ENCODE peak calls at places on chromosomes 16 and 17, in five cellular contexts. Y, P, H, T and D are unnamed samples.

GRCh38 chr16:69276143-69277115 is 34.7 kb upstream of the VPS4A start:
- DNase-seq in H (no peak), P (no peak), Y (no peak), T (no peak), D (no peak)

GRCh38 chr16:87791295-87792204 is 25.8 kb upstream of the KLHDC4 start:
- DNase-seq in P (no peak), T (no peak), Y (no peak), H (no peak), D (no peak)

GRCh38 chr17:74601944-74602572 is 10.0 kb upstream of the CD300LD start:
- DNase-seq in P (no peak), Y (peak), H (peak), T (peak), D (peak)

GRCh38 chr17:1931759-1932579 is 93.2 kb downstream of the RTN4RL1 start:
- DNase-seq in H (peak), T (peak), P (no peak), Y (peak), D (no peak)

GRCh38 chr17:79747508-79748295 is 17.0 kb downstream of the ENPP7 start:
- DNase-seq in H (no peak), Y (no peak), T (no peak), P (no peak), D (no peak)

GRCh38 chr17:33292184-33292980 is 713 bp downstream of the ASIC2 start:
- DNase-seq in H (peak), T (no peak), P (no peak), Y (peak), D (peak)

GRCh38 chr17:20063665-20064648 is 54.8 kb downstream of the SPECC1 start:
- DNase-seq in P (peak), T (no peak), Y (no peak), H (no peak), D (no peak)

GRCh38 chr16:50096791-50097190 is 31.0 kb downstream of the HEATR3 start:
- DNase-seq in H (no peak), Y (no peak), T (no peak), P (no peak), D (no peak)

GRCh38 chr17:39244016-39244599 is 18.4 kb upstream of the STAC2 start:
- DNase-seq in P (no peak), H (no peak), Y (no peak), T (no peak), D (no peak)

GRCh38 chr17:60315650-60316049 is 76.3 kb downstream of the USP32 start:
- DNase-seq in H (no peak), Y (no peak), T (peak), P (no peak), D (peak)
- TF ChIP-seq SUZ12 in H (no peak), Y (no peak), T (no peak), P (no peak), D (no peak)

GRCh38 chr16:21236831-21237230 is 3.3 kb downstream of the ANKS4B start:
- DNase-seq in Y (no peak), T (no peak), H (no peak), P (no peak), D (no peak)
- TF ChIP-seq SUZ12 in Y (no peak), T (no peak), H (no peak), P (no peak), D (no peak)

GRCh38 chr16:68091604-68092261 is 6.6 kb downstream of the NFATC3 start:
- DNase-seq in T (peak), Y (no peak), H (no peak), P (no peak), D (no peak)
- TF ChIP-seq SUZ12 in T (no peak), Y (no peak), H (no peak), P (no peak), D (no peak)

GRCh38 chr16:81237942-81238295 is 570 bp upstream of the BCO1 start:
- DNase-seq in Y (no peak), H (no peak), P (no peak), T (no peak), D (no peak)

GRCh38 chr16:81241706-81242105 is 3.2 kb downstream of the BCO1 start:
- DNase-seq in H (no peak), P (no peak), Y (no peak), T (no peak), D (no peak)

GRCh38 chr16:81239722-81240121 is 1.2 kb downstream of the BCO1 start:
- DNase-seq in T (no peak), H (no peak), P (no peak), Y (no peak), D (no peak)

GRCh38 chr16:81238296-81239011 is at the start of gene BCO1:
- DNase-seq in T (peak), H (peak), Y (no peak), P (no peak), D (peak)

GRCh38 chr16:81237282-81237681 is 1.2 kb upstream of the BCO1 start:
- DNase-seq in Y (no peak), T (no peak), H (no peak), P (no peak), D (no peak)
- TF ChIP-seq SUZ12 in Y (no peak), T (no peak), H (no peak), P (no peak), D (no peak)

DNA sequence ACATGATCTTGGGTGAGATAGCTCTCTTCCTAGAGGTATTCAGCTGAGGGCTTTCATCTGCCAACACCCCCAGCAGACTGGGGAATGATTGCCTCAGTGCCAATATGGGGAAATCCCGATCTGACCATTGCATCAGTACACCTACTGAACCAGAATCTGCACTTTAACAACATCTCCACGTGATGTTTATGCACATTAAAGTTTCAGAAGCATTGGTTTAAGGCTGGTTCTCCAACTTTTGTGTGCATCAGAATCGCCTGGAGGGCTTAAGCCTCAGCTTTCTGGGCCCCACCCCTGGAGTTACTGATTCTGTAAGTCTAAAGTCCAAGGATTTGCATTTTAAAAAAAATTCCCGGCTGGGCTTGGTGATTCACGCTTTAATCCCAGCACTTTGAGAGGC is 123.6 kb upstream of the MED13 start:
- DNase-seq in T (peak), H (peak), P (no peak), Y (no peak), D (no peak)
- TF ChIP-seq SUZ12 in T (no peak), H (no peak), P (no peak), Y (no peak), D (no peak)

GRCh38 chr17:78357177-78357586 is 2.7 kb downstream of the SOCS3 start:
- DNase-seq in Y (no peak), H (no peak), T (no peak), P (no peak), D (no peak)

GRCh38 chr17:78355701-78356100 is 4.2 kb downstream of the SOCS3 start:
- DNase-seq in H (no peak), T (no peak), P (no peak), Y (no peak), D (no peak)

GRCh38 chr17:78355045-78355641 is 4.7 kb downstream of the SOCS3 start:
- DNase-seq in Y (no peak), H (no peak), P (no peak), T (peak), D (no peak)

GRCh38 chr17:78357687-78358537 is 2.0 kb downstream of the SOCS3 start:
- DNase-seq in H (no peak), Y (no peak), P (no peak), T (no peak), D (no peak)

GRCh38 chr17:78356163-78356713 is 3.6 kb downstream of the SOCS3 start:
- DNase-seq in T (no peak), P (peak), Y (peak), H (peak), D (no peak)
- TF ChIP-seq SUZ12 in T (no peak), P (no peak), Y (no peak), H (no peak), D (no peak)

DNA sequence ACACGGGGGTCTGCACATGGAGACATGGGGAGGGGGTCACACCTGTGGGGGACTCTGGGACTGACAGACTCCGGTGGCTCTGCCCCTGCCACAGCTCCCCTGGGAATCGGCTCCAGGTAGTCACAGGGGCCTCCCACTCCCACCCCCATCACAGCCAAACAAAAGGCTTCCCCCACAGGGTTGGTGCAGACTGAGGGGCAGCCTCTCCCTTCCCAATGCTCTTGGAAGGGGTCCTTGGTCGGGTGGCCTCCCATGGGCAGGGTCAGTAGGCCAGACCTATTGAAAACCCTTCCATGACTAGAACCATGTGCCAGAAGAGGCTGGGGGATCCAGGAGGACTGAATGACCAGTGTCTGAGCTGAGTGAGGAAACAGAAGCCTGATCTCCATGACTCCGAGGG is 28.7 kb downstream of the TK2 start:
- DNase-seq in Y (no peak), T (no peak), H (no peak), P (no peak), D (no peak)
- TF ChIP-seq SUZ12 in Y (no peak), T (no peak), H (no peak), P (no peak), D (no peak)